ENCODE peak calls at places on chromosomes 7 and 10, in eight cellular contexts. M, S, H, V, W, L, Q and F are unnamed samples.

GRCh38 chr7:1446611-1447032 is 12.6 kb downstream of the MICALL2 start:
- DNase-seq in M (no peak), S (peak), H (no peak), V (no peak), W (no peak), L (no peak), Q (no peak), F (peak)

GRCh38 chr7:27155816-27156507 is 513 bp downstream of the HOXA7 start:
- DNase-seq in M (peak), S (peak), H (peak), V (no peak), W (no peak), L (peak), Q (no peak), F (no peak)

GRCh38 chr10:5094265-5095205 is at the start of gene AKR1C3:
- DNase-seq in M (peak), S (no peak), H (no peak), V (no peak), W (peak), L (no peak), Q (peak), F (no peak)

GRCh38 chr10:23693398-23693797 is 254.5 kb downstream of the OTUD1 start:
- DNase-seq in M (no peak), S (no peak), H (no peak), V (no peak), W (no peak), L (no peak), Q (no peak), F (no peak)

GRCh38 chr7:40885503-40885902 is 750.7 kb downstream of the SUGCT start:
- DNase-seq in M (peak), S (no peak), H (no peak), V (no peak), W (peak), L (no peak), Q (peak), F (no peak)

GRCh38 chr10:31063839-31064238 is 32.2 kb upstream of the ZNF438 start:
- DNase-seq in M (no peak), S (no peak), H (no peak), V (no peak), W (no peak), L (no peak), Q (no peak), F (no peak)

GRCh38 chr10:94762393-94762792 is at the start of gene CYP2C19:
- DNase-seq in M (no peak), S (no peak), H (no peak), V (no peak), W (no peak), L (no peak), Q (no peak), F (no peak)

GRCh38 chr10:119139464-119140067 is 25.9 kb downstream of the SFXN4 start:
- DNase-seq in M (peak), S (no peak), H (no peak), V (no peak), W (peak), L (no peak), Q (peak), F (peak)

GRCh38 chr10:28296023-28296422 is 6.8 kb downstream of the MPP7 start:
- DNase-seq in M (no peak), S (no peak), H (no peak), V (no peak), W (no peak), L (no peak), Q (no peak), F (no peak)

GRCh38 chr7:33646992-33647391 is 258.3 kb upstream of the BMPER start:
- DNase-seq in M (no peak), S (no peak), H (no peak), V (no peak), W (no peak), L (no peak), Q (no peak), F (no peak)

GRCh38 chr7:137715546-137715945 is 131.2 kb downstream of the DGKI start:
- DNase-seq in M (no peak), S (no peak), H (no peak), V (no peak), W (no peak), L (no peak), Q (no peak), F (no peak)

GRCh38 chr10:98030093-98030821 is at the start of gene CRTAC1:
- DNase-seq in M (peak), S (no peak), H (peak), V (peak), W (peak), L (peak), Q (peak), F (peak)

GRCh38 chr7:112546723-112547513 is 66.1 kb downstream of the LSMEM1 start:
- DNase-seq in M (no peak), S (no peak), H (no peak), V (no peak), W (no peak), L (peak), Q (no peak), F (no peak)

GRCh38 chr10:62817763-62818425 is 1.7 kb upstream of the EGR2 start:
- DNase-seq in M (peak), S (peak), H (peak), V (peak), W (peak), L (peak), Q (peak), F (peak)

GRCh38 chr7:103989785-103990775 is 622 bp upstream of the RELN start:
- DNase-seq in M (peak), S (no peak), H (no peak), V (no peak), W (peak), L (no peak), Q (peak), F (peak)

GRCh38 chr10:80320377-80320776 is 30.9 kb upstream of the MAT1A start:
- DNase-seq in M (no peak), S (no peak), H (no peak), V (no peak), W (no peak), L (no peak), Q (no peak), F (no peak)

GRCh38 chr10:92009445-92009844 is 85.9 kb downstream of the BTAF1 start:
- DNase-seq in M (no peak), S (no peak), H (no peak), V (no peak), W (no peak), L (no peak), Q (no peak), F (no peak)

GRCh38 chr7:43658718-43659548 is 70.4 kb downstream of the COA1 start:
- DNase-seq in M (peak), S (no peak), H (no peak), V (no peak), W (peak), L (no peak), Q (peak), F (no peak)

GRCh38 chr7:36312064-36312914 is 77.4 kb upstream of the ANLN start:
- DNase-seq in M (no peak), S (no peak), H (no peak), V (no peak), W (no peak), L (peak), Q (no peak), F (peak)

GRCh38 chr10:3924344-3924743 is 139.3 kb upstream of the KLF6 start:
- DNase-seq in M (peak), S (no peak), H (no peak), V (no peak), W (peak), L (no peak), Q (peak), F (no peak)

GRCh38 chr10:129481641-129482040 is 14.6 kb downstream of the MGMT start:
- DNase-seq in M (no peak), S (no peak), H (no peak), V (no peak), W (no peak), L (no peak), Q (no peak), F (no peak)

GRCh38 chr10:3805227-3805790 is 20.3 kb upstream of the KLF6 start:
- DNase-seq in M (peak), S (peak), H (peak), V (no peak), W (peak), L (no peak), Q (peak), F (no peak)

GRCh38 chr7:139108256-139109187 is 998 bp downstream of the ZC3HAV1 start:
- DNase-seq in M (peak), S (peak), H (no peak), V (peak), W (peak), L (peak), Q (peak), F (peak)

GRCh38 chr7:129952164-129952652 is 552 bp downstream of the UBE2H start:
- DNase-seq in M (no peak), S (peak), H (peak), V (peak), W (peak), L (peak), Q (peak), F (peak)

GRCh38 chr10:22258471-22258870 is 40.7 kb upstream of the EBLN1 start:
- DNase-seq in M (no peak), S (no peak), H (no peak), V (no peak), W (no peak), L (no peak), Q (no peak), F (no peak)

GRCh38 chr7:122691569-122692235 is 7.2 kb downstream of the RNF133 start:
- DNase-seq in M (no peak), S (no peak), H (no peak), V (no peak), W (no peak), L (no peak), Q (no peak), F (no peak)

GRCh38 chr7:80831996-80832395 is 86.9 kb downstream of the SEMA3C start:
- DNase-seq in M (no peak), S (no peak), H (no peak), V (no peak), W (no peak), L (no peak), Q (no peak), F (no peak)

GRCh38 chr7:73876361-73876760 is 15.4 kb downstream of the TMEM270 start:
- DNase-seq in M (no peak), S (no peak), H (no peak), V (no peak), W (no peak), L (no peak), Q (no peak), F (no peak)

GRCh38 chr7:108239501-108240225 is 109.5 kb upstream of the LAMB4 start:
- DNase-seq in M (no peak), S (no peak), H (no peak), V (no peak), W (no peak), L (no peak), Q (no peak), F (no peak)

GRCh38 chr7:89798599-89798996 is 355.7 kb upstream of the STEAP1 start:
- DNase-seq in M (no peak), S (no peak), H (no peak), V (no peak), W (no peak), L (no peak), Q (no peak), F (no peak)

GRCh38 chr10:110841767-110842267 is 29.9 kb upstream of the PDCD4 start:
- DNase-seq in M (no peak), S (no peak), H (no peak), V (no peak), W (no peak), L (no peak), Q (no peak), F (no peak)

GRCh38 chr10:97550336-97551149 is 22.0 kb upstream of the ANKRD2 start:
- DNase-seq in M (no peak), S (no peak), H (no peak), V (no peak), W (no peak), L (no peak), Q (no peak), F (no peak)

GRCh38 chr7:150428671-150429451 is 21.6 kb upstream of the GIMAP8 start:
- DNase-seq in M (peak), S (peak), H (no peak), V (no peak), W (peak), L (peak), Q (peak), F (peak)

GRCh38 chr7:16989883-16990413 is 108.2 kb upstream of the AGR3 start:
- DNase-seq in M (peak), S (peak), H (peak), V (peak), W (peak), L (peak), Q (peak), F (peak)

GRCh38 chr10:6170638-6171037 is 32.1 kb upstream of the PFKFB3 start:
- DNase-seq in M (no peak), S (no peak), H (no peak), V (no peak), W (peak), L (no peak), Q (no peak), F (no peak)

GRCh38 chr7:159113056-159113455 is 31.6 kb downstream of the VIPR2 start:
- DNase-seq in M (no peak), S (no peak), H (peak), V (no peak), W (no peak), L (peak), Q (no peak), F (no peak)

GRCh38 chr10:101570764-101571572 is 17.1 kb downstream of the POLL start:
- DNase-seq in M (no peak), S (no peak), H (peak), V (no peak), W (no peak), L (peak), Q (no peak), F (no peak)

GRCh38 chr7:155998766-155999630 is 186.7 kb upstream of the SHH start:
- DNase-seq in M (no peak), S (no peak), H (no peak), V (no peak), W (no peak), L (peak), Q (no peak), F (no peak)
- H3K4me3 ChIP-seq in M (no peak), S (no peak), H (no peak), V (no peak), W (no peak), L (no peak), Q (no peak), F (no peak)

DNA sequence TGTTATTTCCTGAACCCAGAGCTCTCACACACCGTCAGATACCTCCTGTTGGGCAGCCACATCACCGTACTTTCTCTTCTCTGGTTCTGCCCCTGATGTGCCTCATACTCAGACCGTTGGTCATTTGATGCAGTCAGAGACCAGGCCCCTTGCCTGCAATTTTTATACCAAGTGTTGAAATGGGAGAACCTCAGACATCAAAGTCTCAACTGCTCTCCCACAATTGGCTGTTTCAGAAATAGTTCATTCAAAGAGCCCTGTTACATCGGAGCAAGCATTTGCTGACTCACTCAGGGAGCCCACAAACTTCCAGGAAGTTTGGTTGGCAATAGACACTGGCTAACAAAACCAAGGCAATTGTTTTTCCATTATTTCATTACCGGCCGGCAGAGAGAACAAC is 33.5 kb upstream of the ADAM12 start:
- DNase-seq in M (peak), S (no peak), H (no peak), V (no peak), W (peak), L (no peak), Q (peak), F (no peak)
- H3K4me3 ChIP-seq in M (no peak), S (no peak), H (no peak), V (no peak), W (no peak), L (no peak), Q (no peak), F (no peak)

GRCh38 chr7:81887098-81887497 is 117.3 kb upstream of the HGF start:
- DNase-seq in M (peak), S (no peak), H (no peak), V (no peak), W (peak), L (no peak), Q (no peak), F (no peak)
- H3K4me3 ChIP-seq in M (no peak), S (no peak), H (no peak), V (no peak), W (no peak), L (no peak), Q (no peak), F (no peak)

DNA sequence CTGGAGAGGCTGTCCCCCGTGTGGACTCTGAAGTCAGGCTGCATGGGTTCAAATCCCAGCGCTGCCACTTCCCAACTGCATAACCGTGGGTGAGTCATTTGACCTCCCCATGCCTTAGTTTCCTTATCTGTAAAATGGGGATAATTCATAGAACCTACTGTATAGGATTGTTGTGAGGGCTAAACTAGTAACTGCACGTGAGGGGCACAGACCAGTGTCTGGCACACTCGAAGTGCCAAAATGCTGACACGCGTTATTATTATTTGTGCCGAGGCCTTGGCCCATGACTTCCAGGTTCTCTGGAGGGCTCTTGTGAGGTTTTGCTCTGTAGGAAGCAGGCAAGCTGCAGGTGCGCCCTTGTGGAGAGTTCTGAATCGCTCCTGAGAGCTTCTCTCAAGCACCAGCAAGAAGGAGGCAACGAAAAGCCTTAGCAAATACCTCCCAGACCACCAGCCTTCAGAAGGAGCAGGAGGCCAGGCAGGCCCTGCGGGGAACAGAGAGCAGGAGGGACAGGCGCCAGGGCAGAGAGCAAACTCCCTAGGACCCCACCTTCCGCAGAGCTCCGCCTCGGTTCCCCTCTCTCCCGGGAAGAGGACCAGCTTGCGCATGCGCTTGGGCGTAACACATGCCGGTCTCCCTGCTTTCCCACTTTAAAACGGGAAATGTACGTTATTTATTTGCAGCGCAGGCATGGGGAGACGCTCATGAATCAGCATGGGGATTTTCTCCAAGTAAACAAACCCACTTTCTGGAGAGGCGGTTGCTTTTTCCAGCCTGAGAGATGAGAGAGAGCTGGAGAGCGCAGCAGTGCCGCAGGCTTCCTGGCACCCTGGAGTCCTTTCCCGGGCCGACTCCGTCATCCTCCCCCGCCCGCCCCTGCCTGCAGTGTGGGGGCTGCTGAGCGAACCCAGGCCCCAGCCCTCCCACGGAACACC is 39.6 kb downstream of the SORCS3 start:
- DNase-seq in M (no peak), S (no peak), H (no peak), V (no peak), W (no peak), L (peak), Q (no peak), F (peak)
- H3K4me3 ChIP-seq in M (no peak), S (no peak), H (no peak), V (no peak), W (no peak), L (peak), Q (no peak), F (no peak)

DNA sequence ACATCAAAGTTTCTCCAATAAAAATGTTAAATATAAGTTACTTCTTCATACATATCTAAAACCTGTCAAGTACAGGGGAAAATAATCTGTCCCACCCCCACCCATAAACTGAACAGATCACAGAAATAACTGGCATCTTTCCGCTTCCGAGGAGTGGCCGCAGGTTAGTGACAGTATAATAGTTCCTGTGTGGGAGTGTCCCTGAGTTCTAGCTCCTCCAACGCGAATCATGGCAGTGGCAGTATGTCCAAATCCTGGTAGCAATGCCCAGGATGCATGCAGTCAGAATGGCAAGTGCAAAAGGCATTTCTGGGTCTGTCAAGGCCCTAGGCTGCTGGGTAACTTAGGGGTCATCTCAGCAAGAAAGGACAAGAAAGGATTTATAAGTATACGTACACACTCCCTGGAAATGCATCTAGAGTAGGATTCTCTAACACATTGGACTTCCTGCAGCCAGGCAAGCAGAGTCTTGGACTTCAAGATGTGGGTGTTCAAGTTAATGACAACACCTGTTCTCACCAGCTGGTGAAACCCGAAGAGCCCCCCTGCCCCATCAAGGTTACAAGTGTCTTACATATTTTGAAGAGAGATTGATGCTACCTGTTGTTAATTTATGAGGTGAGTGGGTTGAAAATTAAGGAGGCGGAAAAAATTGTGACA is 94.4 kb upstream of the COL1A2 start:
- DNase-seq in M (no peak), S (no peak), H (no peak), V (no peak), W (no peak), L (no peak), Q (peak), F (no peak)
- H3K4me3 ChIP-seq in M (no peak), S (no peak), H (no peak), V (no peak), W (no peak), L (no peak), Q (no peak), F (no peak)